ENCODE peak calls at places on chromosome 4, in six cellular contexts. K is GM12878, Y is K562, Q is GM12891, O is H1, Z is HepG2. I is an unnamed sample.

GRCh38 chr4:19739101-19739651 is 512.5 kb upstream of the SLIT2 start:
- DNase-seq in Z (no peak), O (no peak), Y (no peak), K (no peak), Q (no peak), I (no peak)

GRCh38 chr4:80322716-80323115 is 12.8 kb upstream of the CFAP299 start:
- DNase-seq in K (no peak), Z (no peak), O (no peak), Q (no peak), Y (no peak), I (no peak)

GRCh38 chr4:77586953-77587383 is 18.7 kb upstream of the CXCL13 start:
- DNase-seq in Y (no peak), Q (peak; percentile 26), Z (no peak), O (no peak), K (peak; percentile 88), I (peak; percentile 29)

GRCh38 chr4:40350627-40351227 is 15.6 kb downstream of the CHRNA9 start:
- DNase-seq in Q (no peak), Z (no peak), O (no peak), K (no peak), Y (no peak), I (no peak)

GRCh38 chr4:104901438-104901837 is 245.2 kb upstream of the TET2 start:
- DNase-seq in O (no peak), Q (no peak), Z (no peak), Y (no peak), K (no peak), I (no peak)

GRCh38 chr4:86452323-86452995 is 92.6 kb upstream of the MAPK10 start:
- DNase-seq in Q (no peak), O (no peak), Y (no peak), Z (no peak), K (no peak), I (no peak)

GRCh38 chr4:165476214-165477098 is 97.6 kb downstream of the CPE start:
- DNase-seq in Y (peak; percentile 75), Q (no peak), Z (no peak), O (no peak), K (no peak), I (no peak)

GRCh38 chr4:36979494-36979893 is 265.0 kb upstream of the NWD2 start:
- DNase-seq in Q (no peak), Y (no peak), Z (no peak), O (no peak), K (no peak), I (no peak)

GRCh38 chr4:87716350-87717041 is 66.4 kb downstream of the DMP1 start:
- DNase-seq in O (no peak), K (no peak), Z (no peak), Q (no peak), Y (no peak), I (no peak)

GRCh38 chr4:186942745-186943606 is 219.3 kb upstream of the FAT1 start:
- DNase-seq in Y (no peak), O (no peak), Z (no peak), Q (no peak), K (no peak), I (no peak)

GRCh38 chr4:92198711-92199110 is 105.1 kb upstream of the GRID2 start:
- DNase-seq in Y (no peak), O (no peak), K (no peak), Z (no peak), Q (no peak), I (no peak)

GRCh38 chr4:73679836-73680235 is 59.6 kb upstream of the RASSF6 start:
- DNase-seq in Q (no peak), Y (no peak), K (no peak), Z (no peak), O (no peak), I (no peak)

DNA sequence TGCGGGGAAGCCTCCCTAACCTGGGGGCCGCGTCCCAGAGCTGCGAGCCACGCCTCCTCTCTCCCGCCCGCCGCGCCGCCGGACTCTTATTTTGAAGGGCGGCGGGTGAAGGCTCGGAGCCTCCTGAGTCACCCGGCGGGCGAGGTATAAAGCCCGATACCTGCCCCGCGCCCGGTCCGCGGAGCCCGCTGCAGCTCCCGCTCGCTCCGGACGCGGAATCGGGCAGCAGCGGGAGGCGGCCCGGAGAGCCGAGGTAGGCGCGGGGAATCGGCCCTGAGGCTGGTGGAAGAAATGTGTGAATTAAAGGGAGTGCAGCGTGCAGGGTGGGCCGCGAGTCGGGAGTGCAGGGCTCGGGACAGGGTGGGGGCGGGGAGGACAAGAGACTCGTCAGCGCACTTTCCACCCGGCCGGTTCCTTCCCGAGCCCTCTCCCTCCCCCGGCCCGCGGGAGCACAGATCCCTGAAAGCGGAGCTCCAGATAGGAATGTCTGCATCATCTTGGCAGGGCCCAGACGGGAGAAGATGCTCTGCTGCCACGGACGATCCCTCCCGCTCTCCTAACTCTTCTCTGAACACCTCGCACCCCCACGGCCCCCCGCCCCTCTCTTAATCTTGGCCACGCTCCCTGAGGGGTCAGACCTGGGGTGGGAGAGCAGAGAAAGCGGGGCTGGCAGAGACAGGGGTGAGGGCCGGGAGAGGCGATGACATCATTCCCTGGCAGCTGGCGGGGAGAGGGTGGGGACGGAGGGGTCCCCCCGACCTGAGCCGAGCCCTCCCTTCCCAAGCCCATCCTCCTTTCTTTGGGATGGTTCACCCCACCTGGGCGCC is 177.9 kb downstream of the CBR4 start:
- DNase-seq in O (peak; percentile 84), Y (peak; percentile 75), K (no peak), Q (peak; percentile 63), Z (peak; percentile 23), I (peak; percentile 59)
- TF ChIP-seq POLR2A in O (peak; percentile 75), Y (no peak), K (no peak), Q (no peak), Z (no peak), I (no peak)

GRCh38 chr4:8689741-8690140 is 97.2 kb downstream of the CPZ start:
- DNase-seq in Q (no peak), Y (no peak), Z (no peak), K (no peak), O (no peak), I (no peak)

GRCh38 chr4:8688908-8689445 is 96.4 kb downstream of the CPZ start:
- DNase-seq in Q (no peak), O (no peak), Z (no peak), Y (no peak), K (no peak), I (no peak)

GRCh38 chr4:8690811-8691775 is 98.5 kb downstream of the CPZ start:
- DNase-seq in Q (no peak), Z (no peak), K (no peak), O (peak; percentile 34), Y (no peak), I (no peak)

GRCh38 chr4:8688041-8688907 is 95.7 kb downstream of the CPZ start:
- DNase-seq in K (no peak), Z (no peak), Q (no peak), O (peak; percentile 95), Y (peak; percentile 74), I (no peak)

GRCh38 chr4:8690216-8690786 is 97.7 kb downstream of the CPZ start:
- DNase-seq in Z (no peak), Q (no peak), K (no peak), O (peak; percentile 41), Y (no peak), I (no peak)
- TF ChIP-seq TAF1 in Z (no peak), Q (no peak), K (no peak), O (no peak), Y (no peak), I (no peak)

DNA sequence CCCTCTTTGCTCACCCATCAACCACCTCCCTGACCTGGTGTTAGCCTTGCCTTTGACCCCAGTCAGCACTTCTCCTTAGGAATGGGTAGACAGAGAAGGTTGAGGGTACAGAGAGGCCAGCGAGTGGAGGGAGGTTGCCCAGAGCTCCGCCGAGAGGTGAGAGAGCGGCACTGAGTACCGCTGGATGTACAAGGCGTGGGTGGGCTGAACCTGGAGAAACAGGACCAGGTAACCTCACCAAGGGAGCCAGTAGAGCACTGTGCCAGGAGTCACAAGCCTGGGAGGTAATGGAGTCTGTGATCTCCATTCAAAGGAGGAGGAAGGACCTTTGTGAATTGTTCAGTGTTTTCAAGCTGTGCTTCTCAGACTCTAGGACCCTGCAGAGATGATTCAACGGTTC is 256.2 kb downstream of the EVC2 start:
- DNase-seq in Q (no peak), K (no peak), O (peak; percentile 28), Z (no peak), Y (no peak), I (no peak)
- TF ChIP-seq POLR2A in Q (no peak), K (no peak), O (no peak), Z (no peak), Y (no peak), I (no peak)

DNA sequence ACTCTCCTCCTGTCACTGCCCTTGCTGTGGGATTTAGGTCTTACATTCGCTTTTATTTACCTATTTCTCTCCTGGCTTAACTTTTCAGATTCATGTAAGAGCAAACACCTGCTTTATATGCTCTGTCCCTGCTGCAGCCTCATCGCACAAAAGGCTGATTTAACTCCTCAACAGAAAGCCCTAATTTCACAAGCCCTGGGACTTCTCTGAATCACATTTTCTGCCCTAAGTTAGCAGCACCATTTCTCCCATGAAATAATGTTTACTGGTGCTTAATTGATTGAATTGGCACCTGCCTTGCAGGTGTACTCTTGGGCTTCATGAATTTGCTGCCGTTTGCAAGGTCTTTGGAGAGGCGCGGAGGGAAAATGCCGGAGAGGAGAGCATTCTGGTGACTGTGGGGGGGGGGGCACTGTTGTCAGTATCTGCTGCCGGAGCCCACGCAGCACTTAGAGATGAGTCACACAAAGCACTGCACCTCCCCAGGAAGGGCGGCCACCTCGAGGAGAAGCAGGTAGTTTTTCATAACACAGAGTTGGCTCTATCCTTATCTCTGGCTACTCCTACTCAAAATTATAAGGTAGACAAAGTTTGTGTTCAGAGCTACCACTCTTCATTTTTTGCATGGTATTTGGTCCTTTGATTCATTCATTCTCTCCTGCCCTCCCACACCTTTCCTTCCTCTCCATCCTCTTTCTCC is 76.4 kb upstream of the SCOC start:
- DNase-seq in K (no peak), Q (no peak), O (no peak), Y (peak; percentile 26), Z (no peak), I (no peak)
- TF ChIP-seq TAF1 in K (no peak), Q (no peak), O (no peak), Y (no peak), Z (no peak), I (no peak)